ENCODE peak calls at places on chromosomes 12 and 14, in eight cellular contexts. One of them, this sample, is unnamed.

GRCh38 chr12:48000878-48001321 is 3.4 kb downstream of the COL2A1 start:
- DNase-seq in T follicular helper cell: no peak
- DNase-seq in amniotic epithelial cell: peak; percentile 60
- DNase-seq in NCI-H1092: peak; percentile 41
- DNase-seq in caudate nucleus: no peak
- DNase-seq in AG04449: no peak
- DNase-seq in G401: no peak
- DNase-seq in GM23248: peak; percentile 86
- DNase-seq in this sample: no peak

GRCh38 chr14:99773496-99774203 is 19.6 kb upstream of the EML1 start:
- DNase-seq in T follicular helper cell: no peak
- DNase-seq in amniotic epithelial cell: no peak
- DNase-seq in NCI-H1092: no peak
- DNase-seq in caudate nucleus: no peak
- DNase-seq in AG04449: no peak
- DNase-seq in G401: no peak
- DNase-seq in GM23248: no peak
- DNase-seq in this sample: no peak

GRCh38 chr14:104107611-104108569 is 22.4 kb downstream of the ASPG start:
- DNase-seq in T follicular helper cell: no peak
- DNase-seq in amniotic epithelial cell: no peak
- DNase-seq in NCI-H1092: no peak
- DNase-seq in caudate nucleus: no peak
- DNase-seq in AG04449: no peak
- DNase-seq in G401: no peak
- DNase-seq in GM23248: peak; percentile 20
- DNase-seq in this sample: no peak

GRCh38 chr14:47044841-47045240 is 393.3 kb upstream of the RPL10L start:
- DNase-seq in T follicular helper cell: no peak
- DNase-seq in amniotic epithelial cell: no peak
- DNase-seq in NCI-H1092: no peak
- DNase-seq in caudate nucleus: no peak
- DNase-seq in AG04449: no peak
- DNase-seq in G401: peak; percentile 33
- DNase-seq in GM23248: no peak
- DNase-seq in this sample: peak; percentile 9

GRCh38 chr12:99911076-99911475 is 73.7 kb downstream of the ANKS1B start:
- DNase-seq in T follicular helper cell: no peak
- DNase-seq in amniotic epithelial cell: peak; percentile 91
- DNase-seq in NCI-H1092: no peak
- DNase-seq in caudate nucleus: no peak
- DNase-seq in AG04449: peak; percentile 67
- DNase-seq in G401: peak; percentile 31
- DNase-seq in GM23248: peak; percentile 96
- DNase-seq in this sample: no peak

GRCh38 chr12:90065301-90065801 is 356.7 kb upstream of the ATP2B1 start:
- DNase-seq in T follicular helper cell: no peak
- DNase-seq in amniotic epithelial cell: no peak
- DNase-seq in NCI-H1092: peak; percentile 16
- DNase-seq in caudate nucleus: no peak
- DNase-seq in AG04449: no peak
- DNase-seq in G401: peak; percentile 65
- DNase-seq in GM23248: peak; percentile 22
- DNase-seq in this sample: no peak

GRCh38 chr14:64394973-64395633 is 7.0 kb downstream of the MTHFD1 start:
- DNase-seq in T follicular helper cell: no peak
- DNase-seq in amniotic epithelial cell: no peak
- DNase-seq in NCI-H1092: no peak
- DNase-seq in caudate nucleus: no peak
- DNase-seq in AG04449: no peak
- DNase-seq in G401: no peak
- DNase-seq in GM23248: no peak
- DNase-seq in this sample: no peak

GRCh38 chr12:121001841-121002483 is 14.3 kb downstream of the C12orf43 start:
- DNase-seq in T follicular helper cell: no peak
- DNase-seq in amniotic epithelial cell: no peak
- DNase-seq in NCI-H1092: no peak
- DNase-seq in caudate nucleus: no peak
- DNase-seq in AG04449: no peak
- DNase-seq in G401: no peak
- DNase-seq in GM23248: no peak
- DNase-seq in this sample: no peak

GRCh38 chr12:25257590-25258324 is 7.0 kb upstream of the KRAS start:
- DNase-seq in T follicular helper cell: no peak
- DNase-seq in amniotic epithelial cell: no peak
- DNase-seq in NCI-H1092: no peak
- DNase-seq in caudate nucleus: no peak
- DNase-seq in AG04449: no peak
- DNase-seq in G401: no peak
- DNase-seq in GM23248: no peak
- DNase-seq in this sample: no peak

GRCh38 chr12:83753205-83753604 is 1066.5 kb downstream of the TMTC2 start:
- DNase-seq in T follicular helper cell: no peak
- DNase-seq in amniotic epithelial cell: no peak
- DNase-seq in NCI-H1092: no peak
- DNase-seq in caudate nucleus: no peak
- DNase-seq in AG04449: no peak
- DNase-seq in G401: no peak
- DNase-seq in GM23248: no peak
- DNase-seq in this sample: no peak

GRCh38 chr12:224330-224729 is 10.4 kb upstream of the SLC6A12 start:
- DNase-seq in T follicular helper cell: no peak
- DNase-seq in amniotic epithelial cell: no peak
- DNase-seq in NCI-H1092: no peak
- DNase-seq in caudate nucleus: no peak
- DNase-seq in AG04449: no peak
- DNase-seq in G401: no peak
- DNase-seq in GM23248: no peak
- DNase-seq in this sample: no peak

GRCh38 chr12:53624956-53625355 is 1.2 kb downstream of the ATF7 start:
- DNase-seq in T follicular helper cell: no peak
- DNase-seq in amniotic epithelial cell: peak; percentile 9
- DNase-seq in NCI-H1092: no peak
- DNase-seq in caudate nucleus: no peak
- DNase-seq in AG04449: no peak
- DNase-seq in G401: peak; percentile 42
- DNase-seq in GM23248: peak; percentile 44
- DNase-seq in this sample: no peak

GRCh38 chr14:75050852-75051555 is at the start of gene MLH3:
- DNase-seq in T follicular helper cell: peak; percentile 73
- DNase-seq in amniotic epithelial cell: peak; percentile 66
- DNase-seq in NCI-H1092: peak; percentile 83
- DNase-seq in caudate nucleus: peak; percentile 77
- DNase-seq in AG04449: no peak
- DNase-seq in G401: peak; percentile 88
- DNase-seq in GM23248: peak; percentile 88
- DNase-seq in this sample: peak; percentile 73

GRCh38 chr14:99676657-99677056 is 7.4 kb upstream of the CYP46A1 start:
- DNase-seq in T follicular helper cell: no peak
- DNase-seq in amniotic epithelial cell: no peak
- DNase-seq in NCI-H1092: no peak
- DNase-seq in caudate nucleus: no peak
- DNase-seq in AG04449: no peak
- DNase-seq in G401: no peak
- DNase-seq in GM23248: no peak
- DNase-seq in this sample: no peak

This sample was measured in SHP77 treated with DMSO at 0.1 percent for 48 hours.